ENCODE peak calls at places on chromosomes 7 and 10, in five cellular contexts. E, A, S, Z and R are unnamed samples.

GRCh38 chr10:127524229-127524628 is 24.9 kb upstream of the NPS start:
- DNase-seq in A (no peak), S (no peak), Z (no peak), E (no peak), R (no peak)

GRCh38 chr10:80425901-80426300 is 17.6 kb downstream of the PRXL2A start:
- DNase-seq in S (no peak), E (no peak), A (no peak), Z (no peak), R (no peak)

GRCh38 chr7:115662676-115663075 is 367.9 kb downstream of the TFEC start:
- DNase-seq in A (no peak), Z (no peak), E (no peak), S (no peak), R (no peak)

GRCh38 chr7:116527521-116527920 is 2.7 kb downstream of the CAV1 start:
- DNase-seq in S (no peak), Z (no peak), A (no peak), E (peak; percentile 27), R (no peak)

GRCh38 chr10:124180947-124181549 is 87.7 kb upstream of the CHST15 start:
- DNase-seq in E (peak; percentile 6), S (no peak), Z (peak; percentile 21), A (no peak), R (no peak)

GRCh38 chr10:63634488-63635090 is 113.4 kb downstream of the REEP3 start:
- DNase-seq in E (no peak), Z (no peak), S (no peak), A (no peak), R (no peak)

GRCh38 chr10:59678884-59679301 is 30.8 kb downstream of the SLC16A9 start:
- DNase-seq in Z (no peak), E (peak; percentile 57), A (no peak), S (no peak), R (no peak)

GRCh38 chr10:103870503-103870902 is 15.1 kb upstream of the SH3PXD2A start:
- DNase-seq in S (no peak), E (no peak), Z (peak; percentile 60), A (no peak), R (no peak)

GRCh38 chr7:136868496-136869005 is at the start of gene CHRM2:
- DNase-seq in S (no peak), E (peak; percentile 25), Z (peak; percentile 50), A (no peak), R (no peak)

GRCh38 chr7:157693521-157694388 is 357.0 kb downstream of the DNAJB6 start:
- DNase-seq in E (no peak), S (no peak), A (no peak), Z (no peak), R (no peak)

GRCh38 chr10:73922007-73922863 is 11.3 kb downstream of the PLAU start:
- DNase-seq in E (no peak), A (peak; percentile 63), Z (peak; percentile 39), S (no peak), R (no peak)

GRCh38 chr10:4704034-4704545 is 121.9 kb upstream of the AKR1E2 start:
- DNase-seq in A (no peak), S (no peak), E (peak; percentile 96), Z (peak; percentile 92), R (no peak)

GRCh38 chr7:55019691-55020480 is 1.1 kb downstream of the EGFR start:
- DNase-seq in Z (peak; percentile 42), E (no peak), A (no peak), S (no peak), R (no peak)

GRCh38 chr7:98119257-98119918 is 12.7 kb downstream of the LMTK2 start:
- DNase-seq in Z (peak; percentile 51), A (no peak), E (peak; percentile 70), S (no peak), R (no peak)

GRCh38 chr7:142795339-142795863 is 24.6 kb downstream of the PRSS2 start:
- DNase-seq in E (no peak), Z (no peak), S (no peak), A (peak; percentile 63), R (peak; percentile 37)

GRCh38 chr10:29993319-29993876 is 66.0 kb downstream of the JCAD start:
- DNase-seq in A (no peak), S (no peak), E (no peak), Z (peak; percentile 50), R (no peak)

GRCh38 chr10:8835453-8836167 is 781.1 kb downstream of the GATA3 start:
- DNase-seq in E (no peak), Z (no peak), S (no peak), A (no peak), R (no peak)

GRCh38 chr7:43083091-43083490 is 29.4 kb upstream of the HECW1 start:
- DNase-seq in A (no peak), Z (no peak), S (no peak), E (no peak), R (no peak)

GRCh38 chr10:80187465-80188409 is 17.6 kb downstream of the ANXA11 start:
- DNase-seq in S (no peak), A (peak; percentile 91), E (no peak), Z (peak; percentile 49), R (peak; percentile 63)

GRCh38 chr10:99689461-99689860 is 30.2 kb downstream of the ENTPD7 start:
- DNase-seq in S (no peak), E (no peak), Z (no peak), A (no peak), R (no peak)

GRCh38 chr10:132996603-132997343 is 54.4 kb upstream of the CFAP46 start:
- DNase-seq in E (no peak), Z (no peak), A (no peak), S (no peak), R (no peak)

GRCh38 chr10:12476661-12477060 is 127.3 kb downstream of the CAMK1D start:
- DNase-seq in A (no peak), Z (no peak), S (no peak), E (no peak), R (no peak)

GRCh38 chr7:132475037-132475668 is 101.1 kb downstream of the PLXNA4 start:
- DNase-seq in S (no peak), A (no peak), Z (no peak), E (no peak), R (no peak)

GRCh38 chr7:129898502-129899160 is 54.1 kb downstream of the UBE2H start:
- DNase-seq in A (no peak), Z (peak; percentile 36), E (no peak), S (no peak), R (no peak)

GRCh38 chr10:21649441-21649872 is 115.4 kb downstream of the MLLT10 start:
- DNase-seq in A (no peak), S (no peak), Z (peak; percentile 22), E (no peak), R (no peak)

GRCh38 chr10:14712991-14713422 is 61.7 kb downstream of the FAM107B start:
- DNase-seq in Z (peak; percentile 24), A (no peak), S (no peak), E (peak; percentile 59), R (no peak)

GRCh38 chr7:105990726-105991465 is 27.8 kb downstream of the CDHR3 start:
- DNase-seq in A (no peak), E (peak; percentile 23), Z (no peak), S (no peak), R (no peak)

GRCh38 chr7:36549003-36549402 is 159.3 kb downstream of the ANLN start:
- DNase-seq in S (no peak), E (no peak), Z (no peak), A (no peak), R (no peak)

GRCh38 chr7:12210179-12211053 is 678 bp upstream of the TMEM106B start:
- DNase-seq in S (peak; percentile 21), Z (peak; percentile 48), E (no peak), A (no peak), R (no peak)

GRCh38 chr10:64365663-64366062 is 844.5 kb downstream of the REEP3 start:
- DNase-seq in S (no peak), E (no peak), A (no peak), Z (no peak), R (no peak)

GRCh38 chr10:25875555-25876165 is 58.4 kb upstream of the MYO3A start:
- DNase-seq in A (peak; percentile 39), S (peak; percentile 39), E (peak; percentile 75), Z (peak; percentile 42), R (peak; percentile 38)

GRCh38 chr7:140605337-140605736 is 35.3 kb downstream of the DENND2A start:
- DNase-seq in E (no peak), S (no peak), A (no peak), Z (no peak), R (no peak)

GRCh38 chr7:95027181-95027872 is 119.9 kb downstream of the PPP1R9A start:
- DNase-seq in A (no peak), S (no peak), Z (no peak), E (no peak), R (no peak)

GRCh38 chr7:7221602-7222038 is 39.3 kb downstream of the C1GALT1 start:
- DNase-seq in Z (peak; percentile 98), S (no peak), A (no peak), E (peak; percentile 80), R (no peak)

GRCh38 chr7:97021443-97022261 is 3.0 kb downstream of the DLX5 start:
- DNase-seq in S (no peak), E (no peak), A (no peak), Z (no peak), R (no peak)

GRCh38 chr7:26937956-26938623 is 73.7 kb upstream of the SKAP2 start:
- DNase-seq in S (no peak), A (no peak), Z (no peak), E (no peak), R (no peak)

GRCh38 chr7:40429821-40430220 is 295.0 kb downstream of the SUGCT start:
- DNase-seq in A (no peak), S (no peak), E (peak; percentile 66), Z (peak; percentile 19), R (no peak)

GRCh38 chr7:22801907-22802306 is 20.7 kb downstream of the TOMM7 start:
- DNase-seq in Z (no peak), A (no peak), E (no peak), S (no peak), R (no peak)

GRCh38 chr10:72801263-72801868 is 92.2 kb upstream of the OIT3 start:
- DNase-seq in Z (no peak), E (no peak), S (no peak), A (peak; percentile 9), R (no peak)